ENCODE peak calls at places on chromosomes 5 and 9, in five cellular contexts. X is stimulated activated CD4-positive, alpha-beta T cell treated with anti-CD3 and anti-CD28 coated beads, Interleukin-4, amount 100 ng/mL, for 4 hours; H is KBM-7; B is GDM1; K is activated CD4-positive, alpha-beta T cell treated with anti-CD3 and anti-CD28 coated beads, Interleukin-2, amount 10 ng/mL, durations not matched to agents 7 days and 5 days. F is an unnamed sample.

GRCh38 chr9:4141201-4141750 is 158.6 kb downstream of the GLIS3 start:
- DNase-seq in X (no peak), H (no peak), B (no peak), K (no peak), F (no peak)

GRCh38 chr5:169385636-169386035 is 84.7 kb upstream of the SLIT3 start:
- DNase-seq in X (no peak), H (no peak), B (no peak), K (no peak), F (no peak)

GRCh38 chr5:4246447-4246846 is 650.8 kb downstream of the IRX1 start:
- DNase-seq in X (no peak), H (no peak), B (no peak), K (no peak), F (no peak)

GRCh38 chr9:137650259-137650658 is 31.5 kb downstream of the EHMT1 start:
- DNase-seq in X (no peak), H (no peak), B (no peak), K (no peak), F (no peak)

GRCh38 chr5:80184235-80185023 is 71.4 kb downstream of the SERINC5 start:
- DNase-seq in X (no peak), H (no peak), B (no peak), K (no peak), F (no peak)

GRCh38 chr5:151023047-151023615 is 2.7 kb downstream of the GPX3 start:
- DNase-seq in X (no peak), H (no peak), B (no peak), K (no peak), F (no peak)

GRCh38 chr9:95507456-95508241 is 9.1 kb downstream of the PTCH1 start:
- DNase-seq in X (peak), H (peak), B (no peak), K (peak), F (peak)

GRCh38 chr5:37875051-37875787 is 35.4 kb upstream of the GDNF start:
- DNase-seq in X (no peak), H (no peak), B (no peak), K (no peak), F (no peak)

GRCh38 chr9:77997611-77998349 is 33.8 kb downstream of the GNAQ start:
- DNase-seq in X (no peak), H (no peak), B (no peak), K (no peak), F (no peak)

GRCh38 chr5:150647275-150648251 is 7.1 kb downstream of the SYNPO start:
- DNase-seq in X (no peak), H (no peak), B (no peak), K (no peak), F (no peak)

GRCh38 chr9:117014061-117014460 is 327.0 kb downstream of the TRIM32 start:
- DNase-seq in X (no peak), H (no peak), B (no peak), K (no peak), F (no peak)

GRCh38 chr5:74579215-74579614 is 61.3 kb downstream of the ENC1 start:
- DNase-seq in X (peak), H (peak), B (no peak), K (peak), F (no peak)

GRCh38 chr9:21160178-21160577 is 6.3 kb downstream of the IFNA21 start:
- DNase-seq in X (no peak), H (peak), B (peak), K (peak), F (peak)

F was measured in AML-193.